ENCODE peak calls at places on chromosomes 6 and 20, in four cellular contexts. A, X, J and W are unnamed samples.

GRCh38 chr6:162636167-162636566 is 91.4 kb downstream of the PRKN start:
- DNase-seq in A (no peak), X (no peak), J (no peak), W (no peak)

GRCh38 chr20:29427201-29428060 is 1830.0 kb upstream of the DEFB115 start:
- DNase-seq in A (no peak), X (no peak), J (no peak), W (no peak)

GRCh38 chr20:11734431-11734830 is 183.3 kb upstream of the BTBD3 start:
- DNase-seq in A (no peak), X (no peak), J (no peak), W (no peak)

GRCh38 chr6:13946506-13946905 is 21.8 kb downstream of the RNF182 start:
- DNase-seq in A (no peak), X (no peak), J (no peak), W (no peak)

GRCh38 chr6:141848029-141848890 is 284.5 kb upstream of the GJE1 start:
- DNase-seq in A (peak; percentile 60), X (no peak), J (no peak), W (no peak)

GRCh38 chr6:26322645-26323482 is 42.1 kb upstream of the BTN3A2 start:
- DNase-seq in A (peak; percentile 80), X (peak; percentile 74), J (peak; percentile 83), W (peak; percentile 86)

GRCh38 chr6:132213732-132214131 is 187.5 kb downstream of the MOXD1 start:
- DNase-seq in A (no peak), X (no peak), J (no peak), W (no peak)

GRCh38 chr6:149242883-149243282 is 74.6 kb upstream of the TAB2 start:
- DNase-seq in A (no peak), X (no peak), J (peak; percentile 50), W (no peak)

GRCh38 chr6:3001773-3002293 is 2.1 kb downstream of the NQO2 start:
- DNase-seq in A (peak; percentile 56), X (no peak), J (peak; percentile 70), W (peak; percentile 50)

GRCh38 chr6:111573892-111574800 is 31.5 kb downstream of the TRAF3IP2 start:
- DNase-seq in A (no peak), X (peak; percentile 88), J (peak; percentile 66), W (no peak)

GRCh38 chr6:137650720-137651119 is 156.5 kb upstream of the OLIG3 start:
- DNase-seq in A (no peak), X (no peak), J (no peak), W (no peak)

GRCh38 chr6:20058912-20059311 is 153.4 kb downstream of the MBOAT1 start:
- DNase-seq in A (no peak), X (no peak), J (no peak), W (no peak)

GRCh38 chr20:63363013-63363957 is 2.1 kb upstream of the CHRNA4 start:
- DNase-seq in A (no peak), X (no peak), J (no peak), W (no peak)

GRCh38 chr6:24646771-24647170 is 780 bp upstream of the KIAA0319 start:
- DNase-seq in A (no peak), X (no peak), J (no peak), W (no peak)

GRCh38 chr20:38645318-38645717 is 43.7 kb downstream of the ARHGAP40 start:
- DNase-seq in A (no peak), X (no peak), J (no peak), W (no peak)

GRCh38 chr6:27562027-27562410 is 89.1 kb upstream of the ZNF184 start:
- DNase-seq in A (no peak), X (no peak), J (no peak), W (no peak)

GRCh38 chr6:41690541-41691330 is 44.7 kb downstream of the TFEB start:
- DNase-seq in A (no peak), X (no peak), J (no peak), W (no peak)

GRCh38 chr6:90319044-90319443 is 22.4 kb upstream of the BACH2 start:
- DNase-seq in A (no peak), X (no peak), J (no peak), W (no peak)

GRCh38 chr20:60804918-60805631 is 447.0 kb upstream of the CDH4 start:
- DNase-seq in A (no peak), X (no peak), J (peak; percentile 16), W (no peak)

GRCh38 chr6:113055086-113055485 is 708.0 kb downstream of the RFPL4B start:
- DNase-seq in A (no peak), X (no peak), J (no peak), W (no peak)

GRCh38 chr6:54697423-54697822 is 149.1 kb upstream of the FAM83B start:
- DNase-seq in A (no peak), X (no peak), J (no peak), W (peak; percentile 9)

GRCh38 chr6:168746013-168746412 is 305.0 kb downstream of the SMOC2 start:
- DNase-seq in A (no peak), X (no peak), J (no peak), W (no peak)

GRCh38 chr6:138113588-138114210 is 6.5 kb upstream of the PERP start:
- DNase-seq in A (no peak), X (no peak), J (no peak), W (no peak)

GRCh38 chr6:142851601-142852000 is 93.4 kb downstream of the HIVEP2 start:
- DNase-seq in A (no peak), X (no peak), J (no peak), W (no peak)

GRCh38 chr6:69792292-69792691 is 4.5 kb downstream of the LMBRD1 start:
- DNase-seq in A (no peak), X (no peak), J (no peak), W (no peak)

GRCh38 chr6:27168586-27169443 is 78.7 kb upstream of the PRSS16 start:
- DNase-seq in A (no peak), X (no peak), J (no peak), W (no peak)

GRCh38 chr20:2759603-2760360 is 40.6 kb downstream of the CPXM1 start:
- DNase-seq in A (no peak), X (no peak), J (no peak), W (no peak)

GRCh38 chr6:44062771-44063560 is 64.3 kb downstream of the MRPL14 start:
- DNase-seq in A (no peak), X (no peak), J (no peak), W (no peak)

GRCh38 chr6:108616973-108617372 is 56.3 kb downstream of the FOXO3 start:
- DNase-seq in A (no peak), X (no peak), J (no peak), W (no peak)

GRCh38 chr6:3318226-3318625 is 59.5 kb downstream of the PSMG4 start:
- DNase-seq in A (peak; percentile 45), X (no peak), J (no peak), W (no peak)

DNA sequence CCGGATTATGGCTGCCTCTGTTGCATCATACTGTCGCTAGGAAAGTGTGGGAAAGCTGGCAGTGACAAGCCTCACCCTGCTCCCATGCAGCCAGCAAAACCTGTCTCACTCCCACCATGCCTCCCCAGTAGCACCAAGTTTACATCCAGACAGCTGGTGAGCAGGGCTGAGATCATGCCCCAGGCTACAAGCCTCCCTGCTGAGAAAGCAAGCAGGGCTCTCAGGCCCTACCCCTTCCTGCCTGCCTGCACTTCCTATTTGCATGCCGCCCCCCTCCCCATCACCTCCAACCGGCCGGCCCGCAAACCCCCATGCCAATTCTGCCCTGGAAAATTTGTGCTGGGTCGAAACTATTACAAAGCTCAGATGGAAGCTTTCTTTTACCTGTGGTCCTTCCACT is 408.2 kb upstream of the FKBP1C start:
- DNase-seq in A (no peak), X (no peak), J (no peak), W (no peak)
- H3K4me3 ChIP-seq in A (no peak overlapping the region), X (no peak overlapping the region), J (no peak overlapping the region), W (no peak overlapping the region)

GRCh38 chr6:150641398-150642139 is 41.9 kb downstream of the PLEKHG1 start:
- DNase-seq in A (no peak), X (no peak), J (no peak), W (no peak)
- H3K4me3 ChIP-seq in A (no peak overlapping the region), X (no peak overlapping the region), J (no peak overlapping the region), W (no peak overlapping the region)

DNA sequence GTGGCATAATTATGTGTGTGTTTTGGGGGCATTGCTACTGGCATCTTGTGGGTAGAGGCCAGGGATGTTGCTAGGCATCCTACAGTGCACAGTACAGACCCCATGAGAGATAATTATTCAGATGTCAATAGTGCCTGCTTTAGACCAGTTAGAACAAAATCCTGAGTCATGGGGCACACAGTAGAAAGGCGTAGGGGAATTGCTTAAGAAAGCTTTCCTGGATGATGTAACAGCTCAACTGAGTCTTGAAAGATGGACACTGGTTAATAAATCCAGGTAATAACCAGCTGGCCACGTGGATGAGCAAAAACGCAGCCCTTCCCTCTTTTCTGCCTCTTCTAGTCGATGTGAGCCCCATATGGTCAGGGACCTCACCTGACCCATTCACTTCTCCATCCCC is 51.1 kb downstream of the KCNB1 start:
- DNase-seq in A (no peak), X (no peak), J (no peak), W (no peak)
- H3K4me3 ChIP-seq in A (no peak overlapping the region), X (no peak overlapping the region), J (no peak overlapping the region), W (no peak overlapping the region)

GRCh38 chr20:4795394-4795793 is 73.7 kb downstream of the PRND start:
- DNase-seq in A (no peak), X (peak; percentile 20), J (peak; percentile 54), W (no peak)
- H3K4me3 ChIP-seq in A (no peak overlapping the region), X (no peak overlapping the region), J (no peak overlapping the region), W (no peak overlapping the region)